ENCODE peak calls at places on chromosome 7, in four cellular contexts. W is HCT116, Q is astrocyte, M is lower lobe of right lung. F is an unnamed sample. For H3K27me3, the result is how much of the 10 kb centered on the place peaks cover.

GRCh38 chr7:74453321-74454011 is at the start of gene GTF2IRD1:
- DNase-seq in M (peak), W (no peak), Q (peak), F (peak)

GRCh38 chr7:40147371-40148246 is 12.8 kb downstream of the SUGCT start:
- DNase-seq in M (no peak), W (no peak), Q (peak), F (no peak)

GRCh38 chr7:4824120-4824775 is 37.6 kb downstream of the PAPOLB start:
- DNase-seq in M (no peak), W (no peak), Q (no peak), F (peak)

GRCh38 chr7:149873968-149874643 is at the start of gene ATP6V0E2:
- DNase-seq in Q (no peak), M (no peak), W (no peak), F (no peak)

GRCh38 chr7:156612930-156613329 is 27.6 kb upstream of the RNF32 start:
- DNase-seq in W (no peak), Q (no peak), M (no peak), F (no peak)

GRCh38 chr7:74025146-74025545 is 2.8 kb upstream of the ELN start:
- DNase-seq in Q (no peak), W (no peak), M (no peak), F (no peak)

GRCh38 chr7:75905785-75906604 is 9.0 kb upstream of the POR start:
- DNase-seq in Q (peak), W (no peak), M (peak), F (peak)

GRCh38 chr7:118214051-118214832 is 10.3 kb upstream of the ANKRD7 start:
- DNase-seq in M (peak), W (no peak), Q (peak), F (no peak)

GRCh38 chr7:73369009-73369408 is 41.0 kb downstream of the FKBP6 start:
- DNase-seq in Q (no peak), M (no peak), W (no peak), F (no peak)

GRCh38 chr7:22732556-22733126 is 5.6 kb downstream of the IL6 start:
- DNase-seq in M (no peak), Q (no peak), W (peak), F (no peak)

GRCh38 chr7:14752301-14752700 is 150.2 kb downstream of the DGKB start:
- DNase-seq in Q (no peak), M (no peak), W (no peak), F (no peak)

GRCh38 chr7:136229819-136230609 is 252.9 kb upstream of the MTPN start:
- DNase-seq in Q (no peak), W (no peak), M (no peak), F (no peak)

GRCh38 chr7:141483044-141483443 is 68.2 kb upstream of the AGK start:
- DNase-seq in Q (no peak), W (no peak), M (no peak), F (no peak)

GRCh38 chr7:86207740-86208139 is 436.0 kb upstream of the GRM3 start:
- DNase-seq in W (no peak), M (no peak), Q (no peak), F (no peak)

GRCh38 chr7:18610331-18610948 is 114.9 kb downstream of the HDAC9 start:
- DNase-seq in M (no peak), Q (peak), W (peak), F (peak)

GRCh38 chr7:81645435-81645834 is 124.4 kb downstream of the HGF start:
- DNase-seq in W (no peak), Q (no peak), M (no peak), F (no peak)

GRCh38 chr7:147078324-147078723 is 961.7 kb downstream of the CNTNAP2 start:
- DNase-seq in W (no peak), Q (no peak), M (no peak), F (no peak)

GRCh38 chr7:101882595-101883564 is 65.5 kb downstream of the CUX1 start:
- DNase-seq in M (peak), W (peak), Q (peak), F (no peak)

GRCh38 chr7:26843696-26844095 is 20.7 kb downstream of the SKAP2 start:
- DNase-seq in W (peak), Q (no peak), M (no peak), F (peak)

GRCh38 chr7:16484453-16485158 is 19.1 kb upstream of the SOSTDC1 start:
- DNase-seq in M (no peak), Q (peak), W (peak), F (peak)

GRCh38 chr7:26436996-26437547 is 145.4 kb downstream of the SNX10 start:
- DNase-seq in Q (no peak), W (no peak), M (no peak), F (no peak)

GRCh38 chr7:36040679-36041078 is 112.4 kb upstream of the EEPD1 start:
- DNase-seq in Q (peak), W (no peak), M (no peak), F (no peak)

GRCh38 chr7:24819916-24820689 is 62.8 kb upstream of the GSDME start:
- DNase-seq in W (peak), Q (peak), M (peak), F (peak)

GRCh38 chr7:128090492-128090891 is 59.3 kb upstream of the LRRC4 start:
- DNase-seq in W (no peak), Q (no peak), M (no peak), F (no peak)

GRCh38 chr7:49187543-49188268 is 263.4 kb downstream of the CDC14C start:
- DNase-seq in W (no peak), M (no peak), Q (no peak), F (no peak)

DNA sequence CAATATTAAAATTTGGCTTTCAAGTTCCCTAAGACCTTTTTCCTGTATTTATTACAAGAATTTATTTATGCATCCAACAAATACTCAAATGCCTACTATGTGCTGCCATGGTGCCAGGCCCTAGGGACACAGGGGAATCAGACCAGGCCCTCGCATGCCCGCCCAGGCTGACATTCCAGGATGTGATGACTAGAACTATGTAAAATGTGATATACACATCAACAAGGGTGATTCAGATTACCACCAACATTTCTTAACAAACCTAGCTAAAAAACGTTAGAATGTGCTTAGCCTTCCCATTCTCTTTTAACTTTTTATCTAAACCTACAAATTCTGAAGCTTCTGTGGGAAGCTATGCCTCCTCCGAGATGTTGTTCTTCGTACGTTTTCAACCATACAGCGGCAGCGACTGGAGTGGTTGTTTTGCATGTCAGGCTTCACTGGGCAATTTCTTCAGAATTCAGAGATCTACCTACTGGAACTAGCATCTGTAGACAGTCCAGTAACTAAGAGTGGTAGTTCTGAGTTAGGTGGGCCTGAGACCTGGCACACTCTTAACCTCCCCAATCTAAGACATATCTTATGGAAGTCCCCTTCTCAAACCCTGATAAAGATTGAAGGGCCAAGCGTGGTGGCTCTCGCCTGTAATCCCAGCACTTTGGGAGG is 22.1 kb downstream of the GNA12 start:
- DNase-seq in Q (peak), W (no peak), M (no peak), F (no peak)
- H3K4me3 ChIP-seq in Q (peak), W (no peak), M (no peak), F (no peak)

DNA sequence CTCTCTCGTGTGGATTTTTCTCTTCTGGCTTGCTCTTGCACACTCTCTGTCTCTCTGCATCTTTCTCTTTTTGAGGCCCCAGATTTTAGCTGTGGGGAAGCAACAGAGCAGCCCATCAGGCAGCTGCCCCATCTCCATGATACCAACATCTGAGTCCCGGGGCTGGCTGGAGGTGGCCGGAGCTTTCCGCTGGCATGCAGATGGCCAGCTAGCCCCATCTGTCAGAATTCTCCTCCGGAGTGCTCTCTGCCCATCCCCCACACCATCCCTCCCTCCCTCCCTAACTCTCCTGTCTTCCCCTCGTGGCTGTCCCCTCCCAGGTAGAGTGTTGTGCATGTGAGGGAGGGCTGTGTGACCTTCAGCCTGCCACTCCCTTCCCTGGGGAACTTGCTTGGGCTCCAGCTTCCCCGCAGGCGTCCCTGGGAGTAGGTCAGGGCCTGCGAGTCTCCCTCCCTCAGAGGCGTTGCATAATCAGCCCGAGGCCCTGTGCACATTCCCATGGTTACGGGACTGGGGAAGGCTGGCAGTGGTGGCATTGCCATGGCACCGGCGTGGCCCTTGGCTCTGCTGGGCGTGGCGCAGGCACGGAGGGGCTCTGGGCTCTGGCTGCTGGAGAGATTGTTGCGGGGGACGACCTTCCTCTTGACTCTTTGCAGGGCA is 24.7 kb downstream of the GHRHR start:
- DNase-seq in M (peak), Q (no peak), W (no peak), F (peak)
- H3K27me3 ChIP-seq in M (under half), Q (under half), W (under half), F (under half)

GRCh38 chr7:107068156-107068555 is 23.7 kb downstream of the PRKAR2B start:
- DNase-seq in Q (peak), W (no peak), M (no peak), F (no peak)
- H3K4me3 ChIP-seq in Q (no peak), W (no peak), M (no peak), F (no peak)

GRCh38 chr7:130032698-130033097 is 18.5 kb downstream of the ZC3HC1 start:
- DNase-seq in W (no peak), Q (no peak), M (no peak), F (no peak)
- H3K27me3 ChIP-seq in W (under half), Q (under half), M (under half), F (under half)

DNA sequence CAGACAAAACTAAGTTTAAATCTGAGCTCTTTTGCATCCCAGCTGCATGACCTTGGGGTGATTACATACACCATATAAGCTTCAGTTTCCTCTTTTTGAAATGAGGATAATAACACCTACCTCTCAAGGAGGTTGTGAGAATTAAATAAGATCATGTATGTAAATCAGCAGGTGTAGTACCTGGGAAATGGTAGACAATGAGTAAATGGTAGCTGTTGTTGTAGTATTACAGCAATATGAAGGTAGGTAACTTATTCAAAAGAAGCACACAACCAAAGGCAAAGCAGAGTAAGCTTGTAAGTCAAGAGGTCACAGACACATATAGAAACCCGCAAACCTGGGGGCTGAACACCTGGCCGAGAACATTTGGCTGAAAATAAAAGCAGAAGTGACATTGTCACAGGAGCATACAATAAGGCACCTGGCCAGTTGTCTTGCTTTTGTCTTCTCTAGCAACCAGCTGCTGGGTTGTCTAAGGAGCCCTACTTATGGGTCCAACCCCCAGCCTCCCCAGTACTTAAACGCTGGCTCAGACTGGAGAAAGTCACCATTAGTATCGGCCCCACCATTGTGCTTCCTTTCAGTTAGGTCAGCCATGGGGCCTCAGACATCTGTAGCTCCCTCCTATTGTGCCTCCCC is 203.6 kb upstream of the MKLN1 start:
- DNase-seq in Q (no peak), W (no peak), M (no peak), F (no peak)
- H3K4me3 ChIP-seq in Q (no peak), W (no peak), M (no peak), F (no peak)

GRCh38 chr7:132551928-132552327 is 24.3 kb downstream of the PLXNA4 start:
- DNase-seq in M (no peak), W (no peak), Q (no peak), F (no peak)

GRCh38 chr7:132547806-132548205 is 28.5 kb downstream of the PLXNA4 start:
- DNase-seq in W (no peak), Q (peak), M (no peak), F (no peak)

GRCh38 chr7:132546366-132547145 is 29.7 kb downstream of the PLXNA4 start:
- DNase-seq in M (no peak), Q (no peak), W (no peak), F (no peak)

GRCh38 chr7:132545756-132546155 is 30.5 kb downstream of the PLXNA4 start:
- DNase-seq in W (no peak), M (no peak), Q (peak), F (no peak)

GRCh38 chr7:132548489-132549078 is 27.7 kb downstream of the PLXNA4 start:
- DNase-seq in M (no peak), Q (peak), W (no peak), F (no peak)
- H3K27me3 ChIP-seq in M (under half), Q (under half), W (under half), F (under half)

DNA sequence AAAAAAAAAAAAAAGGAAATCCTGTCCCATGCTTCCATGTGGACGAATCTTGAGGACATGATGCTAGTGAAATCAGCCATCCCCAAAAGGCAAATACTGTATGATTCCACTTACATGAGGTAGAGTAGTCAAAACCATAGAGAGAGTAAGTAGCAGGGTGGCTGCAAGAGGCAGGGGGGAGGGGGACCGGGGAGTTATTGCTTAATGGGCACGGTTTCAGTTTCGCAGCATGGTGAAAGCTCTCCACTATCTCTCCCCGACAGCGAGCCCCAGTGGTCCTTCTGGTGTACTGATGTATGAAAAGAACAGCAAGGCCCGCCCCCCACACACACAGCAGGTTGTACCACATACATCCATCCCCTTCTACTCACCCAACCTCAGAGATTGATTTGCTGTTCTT is 32.8 kb downstream of the NOD1 start:
- DNase-seq in M (peak), W (no peak), Q (peak), F (peak)
- H3K4me3 ChIP-seq in M (no peak), W (no peak), Q (no peak), F (no peak)